ENCODE peak calls at places on chromosomes 1 and 21, in four cellular contexts. V is ascending aorta, B is PC-3, S is HFFc6. F is an unnamed sample.

GRCh38 chr1:208254862-208255261 is 10.7 kb upstream of the PLXNA2 start:
- DNase-seq in V (no peak), B (no peak), S (peak; percentile 79), F (no peak)

GRCh38 chr1:231626951-231627614 is 493 bp downstream of the DISC1 start:
- DNase-seq in V (peak; percentile 32), B (peak; percentile 59), S (peak; percentile 18), F (peak; percentile 7)

GRCh38 chr1:212671342-212672031 is 28.2 kb downstream of the BATF3 start:
- DNase-seq in V (peak; percentile 22), B (peak; percentile 91), S (peak; percentile 63), F (no peak)

GRCh38 chr1:19644422-19644760 is 280 bp downstream of the NBL1 start:
- DNase-seq in V (no peak), B (no peak), S (no peak), F (no peak)

GRCh38 chr1:116879478-116880133 is 30.1 kb upstream of the PTGFRN start:
- DNase-seq in V (no peak), B (no peak), S (no peak), F (no peak)

GRCh38 chr1:195763907-195764183 is 844.4 kb downstream of the KCNT2 start:
- DNase-seq in V (no peak), B (no peak), S (no peak), F (no peak)

GRCh38 chr1:219798283-219799030 is 129.9 kb downstream of the SLC30A10 start:
- DNase-seq in V (no peak), B (peak; percentile 84), S (peak; percentile 30), F (no peak)

GRCh38 chr21:16587141-16587570 is 857.4 kb downstream of the USP25 start:
- DNase-seq in V (peak; percentile 10), B (peak; percentile 46), S (peak; percentile 69), F (no peak)

GRCh38 chr21:19792004-19792403 is 1206.2 kb upstream of the NCAM2 start:
- DNase-seq in V (no peak), B (no peak), S (no peak), F (no peak)

GRCh38 chr1:2391034-2391384 is 345 bp downstream of the MORN1 start:
- DNase-seq in V (no peak), B (no peak), S (no peak), F (no peak)

GRCh38 chr1:170931650-170932049 is 3.7 kb upstream of the MROH9 start:
- DNase-seq in V (no peak), B (no peak), S (no peak), F (no peak)

GRCh38 chr1:209635850-209636249 is 16.4 kb downstream of the LAMB3 start:
- DNase-seq in V (no peak), B (no peak), S (no peak), F (no peak)

GRCh38 chr1:151944110-151944858 is 35.0 kb upstream of the THEM4 start:
- DNase-seq in V (no peak), B (no peak), S (no peak), F (no peak)

GRCh38 chr1:84497631-84498278 is 8.4 kb upstream of the SPATA1 start:
- DNase-seq in V (no peak), B (no peak), S (no peak), F (no peak)

GRCh38 chr1:66446261-66447001 is 87.5 kb upstream of the SGIP1 start:
- DNase-seq in V (no peak), B (peak; percentile 86), S (peak; percentile 71), F (no peak)

GRCh38 chr1:228906461-228906860 is 171.2 kb downstream of the RHOU start:
- DNase-seq in V (no peak), B (no peak), S (no peak), F (no peak)

GRCh38 chr1:226444901-226445300 is 37.0 kb upstream of the PARP1 start:
- DNase-seq in V (no peak), B (no peak), S (no peak), F (no peak)

GRCh38 chr1:225848044-225848955 is 33.9 kb downstream of the TMEM63A start:
- DNase-seq in V (no peak), B (no peak), S (no peak), F (no peak)

GRCh38 chr1:8439015-8439702 is 121.2 kb downstream of the SLC45A1 start:
- DNase-seq in V (peak; percentile 46), B (no peak), S (peak; percentile 64), F (peak; percentile 49)

GRCh38 chr1:156493749-156494148 is 6.8 kb downstream of the MEF2D start:
- DNase-seq in V (no peak), B (no peak), S (no peak), F (no peak)

GRCh38 chr1:116781034-116781433 is 26.8 kb downstream of the CD2 start:
- DNase-seq in V (no peak), B (no peak), S (no peak), F (no peak)

GRCh38 chr1:182968846-182969734 is 16.1 kb upstream of the SHCBP1L start:
- DNase-seq in V (no peak), B (peak; percentile 68), S (no peak), F (no peak)

GRCh38 chr1:15261155-15262002 is 14.4 kb downstream of the FHAD1 start:
- DNase-seq in V (peak; percentile 61), B (no peak), S (no peak), F (no peak)

GRCh38 chr1:156511656-156512055 is 11.1 kb upstream of the MEF2D start:
- DNase-seq in V (no peak), B (peak; percentile 16), S (no peak), F (no peak)

GRCh38 chr1:57727121-57727520 is 303.3 kb upstream of the DAB1 start:
- DNase-seq in V (no peak), B (no peak), S (no peak), F (no peak)

GRCh38 chr21:46080171-46081021 is 17.5 kb upstream of the COL6A2 start:
- DNase-seq in V (no peak), B (no peak), S (no peak), F (no peak)

GRCh38 chr1:203152158-203153034 is 23.2 kb downstream of the MYBPH start:
- DNase-seq in V (no peak), B (peak; percentile 82), S (peak; percentile 33), F (no peak)

GRCh38 chr1:24541711-24542346 is 14.1 kb upstream of the NCMAP start:
- DNase-seq in V (no peak), B (no peak), S (no peak), F (no peak)
- TF ChIP-seq CTCF in V (no peak), B (peak; percentile 77), S (peak; percentile 81), F (peak; percentile 25)

GRCh38 chr1:37919277-37919676 is 27.6 kb downstream of the INPP5B start:
- DNase-seq in V (no peak), B (peak; percentile 48), S (peak; percentile 41), F (no peak)
- TF ChIP-seq CTCF in V (no peak), B (peak; percentile 71), S (peak; percentile 77), F (peak; percentile 23)

GRCh38 chr1:28458237-28459228 is 47.3 kb upstream of the RCC1 start:
- DNase-seq in V (no peak), B (no peak), S (peak; percentile 20), F (no peak)

GRCh38 chr1:28456078-28456477 is 49.8 kb upstream of the RCC1 start:
- DNase-seq in V (no peak), B (no peak), S (peak; percentile 62), F (no peak)

GRCh38 chr1:28457678-28458077 is 48.2 kb upstream of the RCC1 start:
- DNase-seq in V (no peak), B (no peak), S (no peak), F (no peak)
- TF ChIP-seq CTCF in V (no peak), B (no peak), S (no peak), F (no peak)

DNA sequence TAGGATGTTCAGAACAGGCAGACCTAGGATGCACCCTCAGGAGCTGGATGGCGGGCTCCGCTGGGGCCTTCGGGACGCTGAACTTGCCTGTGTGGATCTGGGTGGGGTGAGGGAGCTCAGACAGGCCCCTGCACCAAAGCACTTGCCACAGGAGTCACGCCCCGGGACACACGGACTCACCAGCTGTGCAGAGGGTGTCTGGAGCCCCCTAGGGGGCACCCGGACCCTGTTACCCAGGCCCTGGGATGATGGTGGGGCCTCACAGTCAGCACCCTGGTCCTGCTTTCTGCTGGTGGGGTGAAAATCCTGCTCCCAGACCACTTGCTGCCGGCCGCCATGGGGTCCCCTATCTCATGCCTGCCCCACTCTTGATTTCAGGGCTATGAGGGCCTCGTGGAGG is 10.8 kb downstream of the PFKL start:
- DNase-seq in V (no peak), B (no peak), S (no peak), F (no peak)
- TF ChIP-seq CTCF in V (no peak), B (no peak), S (no peak), F (no peak)

GRCh38 chr1:6483010-6483760 is 8.3 kb downstream of the PLEKHG5 start:
- DNase-seq in V (no peak), B (no peak), S (no peak), F (no peak)
- TF ChIP-seq CTCF in V (no peak), B (no peak), S (no peak), F (no peak)

DNA sequence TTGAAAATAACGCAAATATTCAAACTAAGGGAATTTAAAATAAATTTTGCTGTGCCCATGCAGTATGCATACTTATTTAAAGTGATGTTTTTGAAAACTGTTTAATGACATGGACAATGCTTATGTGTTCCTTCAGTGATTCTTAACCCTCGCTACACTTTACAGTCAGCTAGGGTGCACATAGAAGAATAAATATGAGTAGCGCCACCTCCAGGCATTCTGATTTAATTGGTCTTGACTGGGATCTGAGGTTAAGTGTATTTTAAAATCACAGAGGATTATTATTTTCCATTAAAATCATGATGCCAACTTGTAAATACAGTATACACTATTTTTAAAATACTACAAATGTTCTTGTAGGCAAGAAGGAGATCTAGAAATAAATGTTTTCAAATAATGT is 373.5 kb upstream of the ADGRL4 start:
- DNase-seq in V (no peak), B (no peak), S (no peak), F (no peak)
- TF ChIP-seq CTCF in V (no peak), B (peak; percentile 36), S (no peak), F (no peak)

GRCh38 chr21:28781602-28782274 is 210.9 kb downstream of the LTN1 start:
- DNase-seq in V (no peak), B (peak; percentile 72), S (peak; percentile 41), F (no peak)
- TF ChIP-seq CTCF in V (no peak), B (peak; percentile 85), S (peak; percentile 85), F (peak; percentile 31)

F was measured in thoracic aorta.